ENCODE peak calls at places on chromosomes 4 and X, in five cellular contexts. O is RCC 7860, Y is GM23248, J is astrocyte of the spinal cord, U is cardiac fibroblast. T is an unnamed sample.

GRCh38 chrX:70498129-70498528 is 53.5 kb downstream of the DLG3 start:
- DNase-seq in O (no peak), Y (no peak), J (no peak), U (no peak), T (no peak)

GRCh38 chr4:183798249-183798920 is 106.7 kb upstream of the STOX2 start:
- DNase-seq in O (no peak), Y (no peak), J (no peak), U (no peak), T (no peak)

GRCh38 chr4:27270435-27270834 is 409.8 kb downstream of the STIM2 start:
- DNase-seq in O (no peak), Y (no peak), J (no peak), U (no peak), T (no peak)

GRCh38 chr4:89558147-89558546 is 250.5 kb upstream of the GPRIN3 start:
- DNase-seq in O (no peak), Y (peak), J (no peak), U (peak), T (no peak)

GRCh38 chrX:1925053-1925481 is 310.2 kb downstream of the ASMT start:
- DNase-seq in O (no peak), Y (no peak), J (no peak), U (no peak), T (no peak)

GRCh38 chr4:184536070-184536880 is 61.9 kb upstream of the IRF2 start:
- DNase-seq in O (no peak), Y (peak), J (no peak), U (peak), T (no peak)

GRCh38 chrX:421646-422325 is 35.1 kb upstream of the PPP2R3B start:
- DNase-seq in O (no peak), Y (no peak), J (no peak), U (no peak), T (no peak)

GRCh38 chrX:50188859-50189258 is 11.9 kb downstream of the AKAP4 start:
- DNase-seq in O (no peak), Y (no peak), J (no peak), U (no peak), T (no peak)

T was measured in fibroblast of the aortic adventitia.